ENCODE peak calls at places on chromosomes 1 and 21, in nine cellular contexts. K is GM23338, V is AG09309, E is pancreas, S is ovary, C is BJ, Q is HCT116, L is astrocyte of the cerebellum, R is cardiac muscle cell. X is an unnamed sample.

GRCh38 chr1:168618887-168619286 is 42.5 kb downstream of the XCL1 start:
- DNase-seq in K (no peak), V (no peak), E (no peak), S (no peak), C (no peak), Q (no peak), L (no peak), R (no peak), X (no peak)

GRCh38 chr1:247273013-247273412 is 17.1 kb downstream of the VN1R5 start:
- DNase-seq in K (no peak), V (no peak), E (no peak), S (no peak), C (no peak), Q (no peak), L (no peak), R (no peak), X (peak)

GRCh38 chr1:34013958-34014737 is 150.3 kb downstream of the HMGB4 start:
- DNase-seq in K (peak), V (no peak), E (peak), S (no peak), C (no peak), Q (peak), L (no peak), R (peak), X (no peak)

GRCh38 chr1:8427986-8428385 is 110.1 kb downstream of the SLC45A1 start:
- DNase-seq in K (no peak), V (no peak), E (no peak), S (no peak), C (no peak), Q (no peak), L (no peak), R (no peak), X (no peak)

GRCh38 chr1:89821322-89822108 is 683 bp downstream of the LRRC8D start:
- DNase-seq in K (peak), V (no peak), E (peak), S (peak), C (no peak), Q (no peak), L (no peak), R (peak), X (no peak)

GRCh38 chr1:212526111-212526491 is 82.5 kb upstream of the ATF3 start:
- DNase-seq in K (no peak), V (no peak), E (no peak), S (no peak), C (no peak), Q (no peak), L (no peak), R (no peak), X (no peak)

GRCh38 chr21:42161957-42162681 is 56.8 kb upstream of the ABCG1 start:
- DNase-seq in K (peak), V (no peak), E (no peak), S (no peak), C (no peak), Q (no peak), L (no peak), R (no peak), X (no peak)

GRCh38 chr1:201495447-201496295 is 11.3 kb downstream of the CSRP1 start:
- DNase-seq in K (no peak), V (no peak), E (no peak), S (peak), C (no peak), Q (no peak), L (no peak), R (peak), X (no peak)

GRCh38 chr1:20154306-20154831 is 15.2 kb downstream of the PLA2G2F start:
- DNase-seq in K (no peak), V (no peak), E (no peak), S (peak), C (no peak), Q (no peak), L (no peak), R (no peak), X (no peak)

GRCh38 chr1:20153000-20153418 is 13.9 kb downstream of the PLA2G2F start:
- DNase-seq in K (peak), V (no peak), E (no peak), S (no peak), C (no peak), Q (no peak), L (peak), R (peak), X (no peak)

GRCh38 chr1:20150969-20151368 is 11.8 kb downstream of the PLA2G2F start:
- DNase-seq in K (no peak), V (no peak), E (no peak), S (no peak), C (no peak), Q (no peak), L (no peak), R (no peak), X (no peak)

GRCh38 chr1:20151906-20152598 is 12.9 kb downstream of the PLA2G2F start:
- DNase-seq in K (peak), V (peak), E (peak), S (peak), C (no peak), Q (peak), L (peak), R (peak), X (no peak)

GRCh38 chr1:20152599-20152930 is 13.4 kb downstream of the PLA2G2F start:
- DNase-seq in K (no peak), V (no peak), E (no peak), S (no peak), C (no peak), Q (no peak), L (no peak), R (no peak), X (no peak)
- TF ChIP-seq CTCF in K (no peak), V (no peak), E (no peak), S (no peak), C (no peak), Q (no peak), L (no peak), R (peak), X (no peak)

GRCh38 chr21:40841524-40842196 is 5.3 kb downstream of the DSCAM start:
- DNase-seq in K (peak), V (no peak), E (peak), S (no peak), C (no peak), Q (no peak), L (peak), R (no peak), X (no peak)
- H3K4me3 ChIP-seq in K (peak), V (peak), E (no peak), S (no peak), C (peak), Q (no peak), L (peak), R (peak), X (peak)

GRCh38 chr1:203307690-203308126 is 2.4 kb downstream of the BTG2 start:
- DNase-seq in K (peak), V (no peak), E (no peak), S (no peak), C (no peak), Q (no peak), L (no peak), R (no peak), X (no peak)
- TF ChIP-seq CTCF in K (no peak), V (no peak), E (no peak), S (no peak), C (no peak), Q (no peak), L (no peak), R (no peak), X (no peak)

GRCh38 chr1:45101947-45102346 is 89.9 kb downstream of the UROD start:
- DNase-seq in K (no peak), V (no peak), E (no peak), S (no peak), C (no peak), Q (no peak), L (no peak), R (no peak), X (no peak)

GRCh38 chr1:45097944-45098343 is 85.9 kb downstream of the UROD start:
- DNase-seq in K (peak), V (no peak), E (no peak), S (no peak), C (no peak), Q (no peak), L (no peak), R (no peak), X (no peak)

GRCh38 chr1:45107782-45108181 is 95.7 kb downstream of the UROD start:
- DNase-seq in K (no peak), V (no peak), E (no peak), S (no peak), C (no peak), Q (no peak), L (no peak), R (no peak), X (no peak)

DNA sequence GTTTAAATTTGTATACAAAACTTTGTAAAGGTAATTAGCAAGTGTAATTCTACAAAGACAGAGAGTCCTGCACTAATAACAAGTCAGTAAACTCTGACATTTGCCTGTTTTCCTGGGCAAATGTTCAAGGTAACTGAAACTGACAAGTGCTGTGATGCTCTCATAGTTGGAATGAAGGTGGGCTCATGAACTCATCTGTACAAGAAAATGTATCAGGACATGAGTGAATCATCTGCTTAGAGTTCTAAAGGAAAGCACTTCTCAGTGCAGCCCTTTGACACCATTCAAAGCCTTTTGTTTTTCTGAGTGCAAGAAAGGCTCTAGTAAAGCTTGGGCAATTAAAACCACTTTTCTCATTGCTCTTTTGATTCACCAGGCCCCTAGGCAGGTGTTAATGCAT is 91.5 kb downstream of the UROD start:
- DNase-seq in K (no peak), V (no peak), E (no peak), S (no peak), C (no peak), Q (no peak), L (no peak), R (no peak), X (no peak)
- H3K4me3 ChIP-seq in K (no peak), V (no peak), E (no peak), S (no peak), C (no peak), Q (no peak), L (no peak), R (no peak), X (no peak)

DNA sequence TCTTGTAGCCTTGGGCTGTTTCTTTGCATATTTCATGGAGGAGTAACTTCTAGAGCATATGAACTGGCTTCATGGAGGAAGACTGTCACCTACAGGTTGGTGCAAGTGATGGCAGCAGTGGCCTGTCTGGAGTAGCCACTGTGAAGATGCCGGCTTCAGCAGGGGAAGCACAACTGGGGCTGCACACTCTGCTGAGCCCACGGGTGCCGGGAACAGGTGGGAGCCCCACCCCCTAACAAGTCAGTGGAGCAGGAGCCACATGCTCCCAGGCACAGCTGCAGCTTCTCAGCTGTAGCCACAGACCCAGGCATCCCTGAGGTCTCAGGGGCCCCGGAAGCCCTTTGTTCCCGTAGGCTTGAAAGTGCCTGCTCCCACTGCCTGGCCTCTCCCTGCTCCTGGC is 43.2 kb upstream of the C1orf185 start:
- DNase-seq in K (peak), V (no peak), E (no peak), S (no peak), C (no peak), Q (no peak), L (no peak), R (peak), X (no peak)
- TF ChIP-seq CTCF in K (peak), V (peak), E (no peak), S (no peak), C (peak), Q (peak), L (peak), R (peak), X (peak)

GRCh38 chr1:204096931-204097330 is 24.0 kb downstream of the SOX13 start:
- DNase-seq in K (no peak), V (no peak), E (no peak), S (no peak), C (no peak), Q (no peak), L (no peak), R (no peak), X (no peak)

GRCh38 chr1:204094262-204095247 is 21.6 kb downstream of the SOX13 start:
- DNase-seq in K (peak), V (no peak), E (no peak), S (no peak), C (no peak), Q (no peak), L (no peak), R (no peak), X (no peak)

GRCh38 chr1:204093756-204094155 is 20.8 kb downstream of the SOX13 start:
- DNase-seq in K (no peak), V (no peak), E (no peak), S (no peak), C (no peak), Q (no peak), L (no peak), R (no peak), X (no peak)

GRCh38 chr1:204093421-204093717 is 20.5 kb downstream of the SOX13 start:
- DNase-seq in K (no peak), V (no peak), E (peak), S (no peak), C (no peak), Q (no peak), L (no peak), R (no peak), X (no peak)

GRCh38 chr1:204095248-204095640 is 22.3 kb downstream of the SOX13 start:
- DNase-seq in K (no peak), V (no peak), E (no peak), S (no peak), C (no peak), Q (no peak), L (no peak), R (no peak), X (no peak)
- H3K4me3 ChIP-seq in K (peak), V (no peak), E (no peak), S (no peak), C (no peak), Q (no peak), L (no peak), R (no peak), X (no peak)

GRCh38 chr1:162878000-162878596 is 17.1 kb upstream of the CCDC190 start:
- DNase-seq in K (peak), V (peak), E (peak), S (no peak), C (no peak), Q (peak), L (peak), R (peak), X (no peak)
- TF ChIP-seq CTCF in K (peak), V (peak), E (peak), S (no peak), C (peak), Q (peak), L (peak), R (peak), X (peak)

X was measured in retinal pigment epithelial cell.